ENCODE peak calls at places on chromosome 6, in nine cellular contexts. G is fibroblast of villous mesenchyme; W is T follicular helper cell; X is activated naive CD8-positive, alpha-beta T cell treated with anti-CD3 and anti-CD28 coated beads, Interleukin-2, amount 50 U/mL, for 16 hours; B is skeletal muscle cell; V is stimulated activated CD4-positive, alpha-beta T cell treated with anti-CD3 and anti-CD28 coated beads, Interleukin-1b, Interleukin-23, amount 100 ng/mL, for 1 hour; R is right cardiac atrium; S is NCI-H1436; N is left lung. J is an unnamed sample.

GRCh38 chr6:1423578-1423977 is 34.2 kb downstream of the FOXF2 start:
- DNase-seq in B (no peak), S (no peak), X (no peak), G (peak), W (no peak), N (no peak), V (no peak), R (no peak), J (no peak)

GRCh38 chr6:152776833-152777232 is 26.2 kb downstream of the VIP start:
- DNase-seq in V (no peak), R (no peak), B (no peak), S (no peak), W (no peak), G (no peak), X (no peak), N (no peak), J (no peak)

GRCh38 chr6:73339340-73339739 is 14.7 kb downstream of the DPPA5 start:
- DNase-seq in W (no peak), N (no peak), B (no peak), R (no peak), V (no peak), X (no peak), G (no peak), S (no peak), J (no peak)

GRCh38 chr6:42320762-42321161 is 103.1 kb upstream of the MRPS10 start:
- DNase-seq in N (no peak), S (no peak), G (peak), X (no peak), W (no peak), R (no peak), V (no peak), B (no peak), J (no peak)

GRCh38 chr6:68778356-68779020 is 143.4 kb downstream of the ADGRB3 start:
- DNase-seq in B (peak), W (no peak), G (peak), X (no peak), N (no peak), R (no peak), V (no peak), S (peak), J (no peak)

GRCh38 chr6:153947817-153948447 is 91.1 kb upstream of the OPRM1 start:
- DNase-seq in N (no peak), V (no peak), R (no peak), X (no peak), G (peak), B (no peak), S (peak), W (no peak), J (no peak)

GRCh38 chr6:91500689-91501303 is 913.9 kb upstream of the MAP3K7 start:
- DNase-seq in B (no peak), V (no peak), W (no peak), X (no peak), R (no peak), N (no peak), G (no peak), S (no peak), J (no peak)

GRCh38 chr6:160031442-160031841 is 62.6 kb downstream of the IGF2R start:
- DNase-seq in S (no peak), B (no peak), R (no peak), W (no peak), V (no peak), N (no peak), X (no peak), G (no peak), J (no peak)

GRCh38 chr6:40325041-40325440 is 262.1 kb downstream of the LRFN2 start:
- DNase-seq in G (no peak), N (no peak), V (no peak), S (no peak), B (no peak), R (peak), X (no peak), W (no peak), J (no peak)

GRCh38 chr6:114327074-114327473 is 15.7 kb downstream of the HS3ST5 start:
- DNase-seq in G (no peak), V (no peak), N (no peak), R (no peak), S (no peak), X (no peak), W (no peak), B (no peak), J (no peak)

GRCh38 chr6:45569210-45569945 is 191.6 kb upstream of the SUPT3H start:
- DNase-seq in N (peak), G (no peak), B (no peak), S (no peak), V (no peak), W (no peak), X (no peak), R (peak), J (no peak)

GRCh38 chr6:154343473-154344308 is 12.9 kb downstream of the IPCEF1 start:
- DNase-seq in V (no peak), B (no peak), S (peak), W (no peak), R (no peak), G (peak), N (peak), X (no peak), J (no peak)

GRCh38 chr6:74607468-74607867 is 598.4 kb downstream of the COL12A1 start:
- DNase-seq in B (no peak), X (no peak), S (no peak), V (no peak), W (no peak), R (no peak), G (no peak), N (no peak), J (no peak)

GRCh38 chr6:37187321-37188022 is 17.5 kb downstream of the PIM1 start:
- DNase-seq in G (no peak), S (no peak), N (peak), R (no peak), W (no peak), V (no peak), X (no peak), B (no peak), J (no peak)

GRCh38 chr6:56400273-56400672 is 152.9 kb upstream of the COL21A1 start:
- DNase-seq in V (no peak), S (no peak), B (no peak), W (no peak), G (no peak), X (no peak), R (no peak), N (no peak), J (no peak)

GRCh38 chr6:81613606-81614005 is 138.9 kb downstream of the TENT5A start:
- DNase-seq in S (no peak), W (no peak), G (peak), X (no peak), B (peak), N (no peak), R (no peak), V (no peak), J (no peak)

GRCh38 chr6:71533939-71534379 is 245.3 kb downstream of the OGFRL1 start:
- DNase-seq in G (peak), S (no peak), B (no peak), W (no peak), X (no peak), N (no peak), V (no peak), R (no peak), J (no peak)

GRCh38 chr6:27297857-27298730 is 14.0 kb downstream of the POM121L2 start:
- DNase-seq in N (no peak), X (no peak), W (no peak), S (no peak), V (no peak), B (no peak), G (peak), R (no peak), J (no peak)

GRCh38 chr6:83215131-83216047 is 22.2 kb downstream of the RWDD2A start:
- DNase-seq in W (peak), X (no peak), R (peak), S (peak), B (peak), G (peak), N (peak), V (peak), J (peak)

GRCh38 chr6:32086661-32087573 is 22.2 kb downstream of the TNXB start:
- DNase-seq in N (no peak), B (peak), G (peak), V (no peak), R (no peak), S (no peak), X (no peak), W (no peak), J (no peak)

GRCh38 chr6:2542858-2543218 is 207.9 kb downstream of the MYLK4 start:
- DNase-seq in V (no peak), N (peak), G (peak), W (no peak), X (no peak), B (no peak), R (no peak), S (no peak), J (no peak)